ENCODE peak calls at places on chromosome 5, in eight cellular contexts. T is NCI-H2171 treated with DMSO at 0.1 percent for 48 hours; F is stimulated activated CD4-positive, alpha-beta T cell treated with anti-CD3 and anti-CD28 coated beads, Interleukin-12 subunit alpha, Interleukin-12 subunit beta, amount 100 ng/mL, for 4 hours; A is RWPE2; P is type B pancreatic cell; N is T-helper 9 cell; D is activated gamma-delta T cell treated with anti-CD3 and anti-CD28 coated beads, Interleukin-2, amount 50 U/mL, for 16 hours; H is activated CD4-positive, CD25-positive, alpha-beta regulatory T cell. S is an unnamed sample.

GRCh38 chr5:73774924-73775323 is 148.9 kb downstream of the ARHGEF28 start:
- DNase-seq in H (no peak), T (no peak), A (no peak), F (no peak), P (no peak), D (no peak), N (no peak), S (no peak)

GRCh38 chr5:33650911-33651310 is 210.1 kb downstream of the TARS1 start:
- DNase-seq in H (no peak), P (no peak), N (no peak), T (no peak), F (no peak), A (no peak), D (no peak), S (no peak)

GRCh38 chr5:35194636-35195471 is 35.4 kb downstream of the PRLR start:
- DNase-seq in N (no peak), T (no peak), F (no peak), D (no peak), P (no peak), H (no peak), A (no peak), S (no peak)

GRCh38 chr5:103490340-103490739 is 72.2 kb downstream of the NUDT12 start:
- DNase-seq in F (no peak), T (no peak), P (no peak), D (no peak), H (no peak), N (no peak), A (no peak), S (no peak)

GRCh38 chr5:81344736-81345135 is 43.3 kb downstream of the ZCCHC9 start:
- DNase-seq in D (no peak), F (no peak), P (no peak), A (no peak), T (no peak), N (no peak), H (no peak), S (no peak)

GRCh38 chr5:8363133-8363532 is 494.2 kb downstream of the MTRR start:
- DNase-seq in F (no peak), D (no peak), P (no peak), T (no peak), N (no peak), H (no peak), A (no peak), S (no peak)

GRCh38 chr5:90473321-90474234 is 993 bp downstream of the MBLAC2 start:
- DNase-seq in D (peak; percentile 1), H (peak; percentile 2), P (peak; percentile 70), A (peak; percentile 83), T (no peak), F (peak; percentile 24), N (no peak), S (no peak)

GRCh38 chr5:89047591-89047990 is 164.6 kb upstream of the MEF2C start:
- DNase-seq in F (no peak), A (no peak), D (no peak), T (no peak), N (no peak), P (no peak), H (no peak), S (no peak)

GRCh38 chr5:77319140-77319539 is 108.7 kb downstream of the PDE8B start:
- DNase-seq in N (no peak), H (no peak), P (no peak), D (no peak), A (no peak), T (no peak), F (no peak), S (no peak)

GRCh38 chr5:122959740-122960450 is 76.6 kb downstream of the PPIC start:
- DNase-seq in T (no peak), A (no peak), N (no peak), P (no peak), D (no peak), F (no peak), H (no peak), S (no peak)

S was measured in NCI-H1048.